ENCODE peak calls at places on chromosomes 4 and X, in four cellular contexts. L is endodermal cell, T is HCT116, S is right atrium auricular region. M is an unnamed sample.

GRCh38 chr4:104421576-104421975 is 73.1 kb downstream of the CXXC4 start:
- DNase-seq in S (no peak), L (peak; percentile 61), T (no peak), M (no peak)

GRCh38 chr4:2281575-2282343 is 19.9 kb upstream of the MXD4 start:
- DNase-seq in T (no peak), L (no peak), S (no peak), M (no peak)

GRCh38 chr4:119300072-119300387 is 21.9 kb downstream of the FABP2 start:
- DNase-seq in L (no peak), S (peak; percentile 71), T (no peak), M (no peak)

GRCh38 chr4:75654905-75655304 is 18.3 kb downstream of the G3BP2 start:
- DNase-seq in T (no peak), L (no peak), S (no peak), M (no peak)

GRCh38 chr4:86608757-86609375 is 14.8 kb downstream of the PTPN13 start:
- DNase-seq in T (no peak), S (no peak), L (no peak), M (no peak)

GRCh38 chr4:184288451-184289178 is 70.9 kb upstream of the ENPP6 start:
- DNase-seq in L (no peak), T (no peak), S (peak; percentile 43), M (no peak)

GRCh38 chr4:139665690-139666529 is at the start of gene MGST2:
- DNase-seq in L (peak; percentile 90), T (no peak), S (peak; percentile 80), M (peak; percentile 44)

GRCh38 chr4:75660491-75660890 is 12.7 kb downstream of the G3BP2 start:
- DNase-seq in T (no peak), S (no peak), L (no peak), M (no peak)

GRCh38 chr4:24778427-24779225 is 16.7 kb upstream of the SOD3 start:
- DNase-seq in L (no peak), T (no peak), S (peak; percentile 75), M (peak; percentile 99)

GRCh38 chr4:152968806-152969394 is 32.8 kb downstream of the FHDC1 start:
- DNase-seq in T (no peak), S (no peak), L (no peak), M (no peak)

GRCh38 chr4:140756292-140757219 is at the start of gene TBC1D9:
- DNase-seq in S (peak; percentile 92), L (peak; percentile 97), T (peak; percentile 86), M (peak; percentile 16)

GRCh38 chr4:44493924-44494323 is 45.3 kb upstream of the KCTD8 start:
- DNase-seq in S (no peak), L (peak; percentile 59), T (no peak), M (no peak)

GRCh38 chrX:10014462-10015373 is 47.6 kb downstream of the CLDN34 start:
- DNase-seq in T (peak; percentile 37), L (peak; percentile 90), S (peak; percentile 80), M (peak; percentile 57)

DNA sequence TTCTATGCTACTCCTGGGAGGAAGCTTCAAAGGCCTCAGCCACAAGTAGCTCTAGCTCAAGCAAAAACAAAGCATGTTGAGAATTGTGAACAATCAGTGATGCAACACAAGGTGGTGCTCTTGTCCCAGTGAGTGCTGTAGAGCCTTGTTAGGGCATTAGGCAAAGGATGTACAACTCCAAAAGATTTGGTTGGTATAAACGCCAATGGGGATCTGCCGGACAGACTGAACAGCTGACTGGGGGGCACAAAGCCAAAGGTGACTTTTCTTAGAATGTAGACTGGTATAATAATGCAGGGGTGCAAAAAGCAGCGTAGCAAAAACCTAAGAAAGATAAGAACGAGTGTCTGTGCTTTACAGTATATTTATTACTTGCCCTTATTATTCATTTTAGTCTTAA is 62.6 kb upstream of the ALB start:
- DNase-seq in L (peak; percentile 79), T (peak; percentile 33), S (no peak), M (peak; percentile 13)
- TF ChIP-seq CTCF in L (peak; percentile 88), T (peak; percentile 65), S (no peak), M (peak; percentile 64)

DNA sequence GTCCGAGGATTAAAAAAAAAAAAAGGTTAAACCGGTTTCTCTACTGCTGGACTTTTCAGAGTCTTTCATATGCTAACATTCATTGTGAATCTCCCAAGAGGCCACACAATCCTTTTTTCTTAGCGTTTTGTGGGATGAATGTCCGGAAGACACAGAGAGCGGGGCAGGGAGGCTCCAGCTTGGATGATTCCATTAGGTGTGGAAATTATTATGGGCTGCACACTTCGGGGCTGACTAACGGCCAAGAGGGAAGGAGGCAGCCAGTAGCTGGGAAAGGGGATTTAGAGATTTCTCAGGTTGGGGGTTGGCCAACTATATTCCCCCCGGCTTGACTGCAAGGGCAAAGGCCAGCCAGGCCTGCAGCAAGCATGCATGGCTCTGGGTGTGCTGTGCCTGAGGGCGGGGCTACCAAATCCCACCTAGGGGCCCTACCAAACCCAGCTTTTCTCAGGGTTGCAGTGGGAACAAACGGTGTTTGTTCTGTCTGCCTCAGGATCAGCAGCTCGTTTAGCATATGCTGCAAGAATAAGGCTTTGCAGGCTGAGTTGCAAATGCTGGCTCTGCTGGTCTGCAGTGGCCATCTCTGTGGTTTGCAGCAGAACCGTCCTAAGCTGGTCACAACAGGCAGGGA is 28.6 kb downstream of the NYX start:
- DNase-seq in S (no peak), T (no peak), L (peak; percentile 94), M (no peak)
- H3K4me3 ChIP-seq in S (no peak overlapping the region), T (no peak overlapping the region), L (peak overlapping the region; percentile 45), M (no peak overlapping the region)

DNA sequence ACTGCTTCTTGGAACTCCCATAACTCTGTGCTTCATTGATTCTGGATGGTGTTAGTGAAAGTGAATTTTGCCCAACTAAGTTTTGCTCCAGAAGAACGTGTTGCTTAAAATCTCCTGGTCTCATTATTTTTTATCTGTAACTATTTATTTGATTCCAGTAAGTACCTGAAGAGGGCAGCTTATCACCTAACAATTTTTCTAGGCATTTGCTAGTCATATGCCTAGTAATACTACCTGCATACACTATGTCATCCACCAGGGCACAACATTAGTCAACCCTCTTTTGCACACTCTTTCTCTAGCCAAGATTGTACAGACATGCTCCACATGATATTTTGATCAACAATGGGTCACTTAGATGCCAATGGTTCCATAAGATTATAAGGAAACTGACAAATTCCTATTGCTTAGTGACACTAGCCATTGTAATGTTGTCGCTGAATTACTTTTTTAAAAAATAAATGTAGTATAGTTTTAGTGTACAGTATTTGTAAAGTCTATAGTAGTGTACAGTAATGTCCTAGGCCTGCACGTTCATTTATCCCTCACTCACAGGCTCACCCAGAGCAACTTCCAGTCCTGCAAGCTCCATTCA is 499.9 kb upstream of the AADAT start:
- DNase-seq in S (no peak), L (no peak), T (peak; percentile 51), M (no peak)
- TF ChIP-seq CTCF in S (no peak), L (peak; percentile 64), T (peak; percentile 68), M (no peak)

GRCh38 chr4:48801016-48801715 is 21.1 kb upstream of the FRYL start:
- DNase-seq in L (no peak), T (no peak), S (no peak), M (no peak)

GRCh38 chr4:48796927-48797679 is 17.0 kb upstream of the FRYL start:
- DNase-seq in T (no peak), L (no peak), S (no peak), M (no peak)

GRCh38 chr4:48798117-48798516 is 18.0 kb upstream of the FRYL start:
- DNase-seq in T (no peak), L (no peak), S (no peak), M (no peak)

GRCh38 chr4:48801739-48802138 is 21.7 kb upstream of the FRYL start:
- DNase-seq in S (no peak), T (no peak), L (no peak), M (no peak)

DNA sequence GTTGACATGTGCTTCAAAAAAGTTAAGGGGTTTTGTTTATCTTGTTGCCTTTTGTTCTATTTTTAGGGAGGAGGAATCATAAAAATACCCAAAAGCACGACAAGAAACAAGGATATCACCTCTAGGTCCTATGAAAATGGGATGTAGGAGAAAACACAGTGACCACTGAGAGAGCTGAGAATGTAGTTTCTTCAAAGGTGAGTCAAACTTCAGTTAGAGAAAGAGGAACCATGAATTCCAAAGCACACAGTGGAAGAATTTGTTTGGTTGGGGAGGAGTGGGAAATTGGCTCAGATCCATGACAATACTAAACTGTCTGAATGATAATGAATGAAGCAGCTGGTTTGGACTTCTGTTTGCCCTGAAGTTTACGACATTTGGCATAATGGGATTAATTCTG is 19.1 kb upstream of the FRYL start:
- DNase-seq in L (no peak), S (no peak), T (no peak), M (no peak)
- H3K4me3 ChIP-seq in L (no peak overlapping the region), S (no peak overlapping the region), T (no peak overlapping the region), M (no peak overlapping the region)

M was measured in AG09309.